ENCODE peak calls at places on chromosomes 2 and 18, in four cellular contexts. B is prostate gland, E is left lung, A is HCT116. M is an unnamed sample.

GRCh38 chr18:74066018-74066417 is 81.6 kb downstream of the FBXO15 start:
- DNase-seq in A (no peak), B (no peak), E (no peak), M (no peak)

GRCh38 chr2:8977758-8978157 is 25.7 kb downstream of the MBOAT2 start:
- DNase-seq in E (no peak), B (no peak), A (no peak), M (no peak)

GRCh38 chr2:127646487-127647241 is 711 bp downstream of the GPR17 start:
- DNase-seq in E (peak; percentile 82), B (no peak), A (no peak), M (no peak)

GRCh38 chr2:132876745-132877391 is 206.9 kb upstream of the LYPD1 start:
- DNase-seq in A (no peak), B (no peak), E (no peak), M (no peak)

GRCh38 chr18:27249933-27250332 is 64.8 kb upstream of the CHST9 start:
- DNase-seq in B (no peak), E (no peak), A (no peak), M (no peak)

GRCh38 chr2:181106789-181107418 is 126.5 kb downstream of the UBE2E3 start:
- DNase-seq in B (no peak), A (peak; percentile 73), E (no peak), M (no peak)

GRCh38 chr18:44149706-44150105 is 531.0 kb upstream of the SETBP1 start:
- DNase-seq in B (no peak), E (no peak), A (no peak), M (no peak)

GRCh38 chr18:26044807-26045206 is 45.6 kb downstream of the SS18 start:
- DNase-seq in E (no peak), A (no peak), B (no peak), M (no peak)

GRCh38 chr2:178528647-178529046 is 48.4 kb downstream of the PLEKHA3 start:
- DNase-seq in B (no peak), A (no peak), E (no peak), M (no peak)

GRCh38 chr2:113281920-113282746 is 3.4 kb upstream of the PAX8 start:
- DNase-seq in B (no peak), E (no peak), A (no peak), M (no peak)

GRCh38 chr2:95007822-95008221 is 17.7 kb upstream of the MAL start:
- DNase-seq in A (no peak), E (no peak), B (no peak), M (peak; percentile 49)

GRCh38 chr2:209901187-209901586 is 101.3 kb upstream of the RPE start:
- DNase-seq in E (no peak), A (no peak), B (no peak), M (no peak)

GRCh38 chr2:28273751-28274150 is 118.9 kb upstream of the FOSL2 start:
- DNase-seq in B (no peak), E (no peak), A (no peak), M (no peak)

GRCh38 chr2:237714690-237715458 is 83.7 kb upstream of the RBM44 start:
- DNase-seq in E (no peak), A (no peak), B (peak; percentile 55), M (no peak)

GRCh38 chr2:135473567-135473966 is 57.5 kb downstream of the ZRANB3 start:
- DNase-seq in E (no peak), A (no peak), B (no peak), M (no peak)

GRCh38 chr2:214796901-214797300 is 12.6 kb downstream of the BARD1 start:
- DNase-seq in B (no peak), E (no peak), A (no peak), M (no peak)

GRCh38 chr2:85655961-85656403 is 12.0 kb downstream of the SFTPB start:
- DNase-seq in B (no peak), E (no peak), A (no peak), M (peak; percentile 73)

GRCh38 chr2:145845207-145845894 is 1325.4 kb upstream of the ZEB2 start:
- DNase-seq in B (no peak), E (no peak), A (no peak), M (no peak)

GRCh38 chr18:52670903-52671302 is 330.9 kb downstream of the DCC start:
- DNase-seq in E (no peak), B (peak; percentile 9), A (no peak), M (no peak)

GRCh38 chr2:238069021-238069709 is 8.4 kb downstream of the SCLY start:
- DNase-seq in B (no peak), E (no peak), A (no peak), M (no peak)

GRCh38 chr2:148888003-148888501 is 13.0 kb downstream of the KIF5C start:
- DNase-seq in A (no peak), E (no peak), B (no peak), M (no peak)

GRCh38 chr2:110115291-110116032 is at the start of gene MALL:
- DNase-seq in B (peak; percentile 62), A (peak; percentile 60), E (peak; percentile 84), M (peak; percentile 86)

GRCh38 chr2:102033028-102033749 is 41.4 kb downstream of the IL1R2 start:
- DNase-seq in B (peak; percentile 87), A (no peak), E (peak; percentile 79), M (peak; percentile 83)

GRCh38 chr2:161085041-161085598 is 75.1 kb upstream of the TANK start:
- DNase-seq in A (no peak), B (no peak), E (no peak), M (no peak)

GRCh38 chr2:161095314-161095713 is 64.9 kb upstream of the TANK start:
- DNase-seq in B (no peak), A (no peak), E (no peak), M (no peak)

GRCh38 chr2:161088658-161089350 is 71.4 kb upstream of the TANK start:
- DNase-seq in A (no peak), B (no peak), E (no peak), M (no peak)

GRCh38 chr2:161096336-161096735 is 63.9 kb upstream of the TANK start:
- DNase-seq in B (no peak), A (no peak), E (no peak), M (no peak)

DNA sequence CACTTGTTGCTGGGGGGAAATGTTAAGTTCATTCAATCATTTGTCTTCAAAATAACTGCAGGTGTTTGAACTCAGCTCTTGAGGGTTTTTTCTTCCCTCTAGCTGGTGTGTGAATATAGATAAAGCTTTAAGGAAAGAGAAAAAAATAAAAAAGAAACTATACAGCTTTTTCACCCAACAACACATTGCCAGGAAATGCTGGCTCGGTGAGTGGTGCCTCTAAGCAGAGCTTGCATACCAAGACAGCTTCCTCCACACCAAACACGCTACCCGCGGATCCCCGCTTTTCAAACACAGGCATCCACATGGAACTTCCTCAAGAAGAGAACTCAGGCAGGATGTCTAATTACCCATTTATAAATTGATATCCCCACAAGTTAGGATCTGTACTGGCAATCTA is 69.8 kb upstream of the TANK start:
- DNase-seq in B (no peak), E (peak; percentile 65), A (no peak), M (no peak)
- H3K36me3 ChIP-seq in B (no peaks in the 10 kb centered on the region), E (no peaks in the 10 kb centered on the region), A (no peaks in the 10 kb centered on the region), M (no peaks in the 10 kb centered on the region)

GRCh38 chr2:105834931-105835330 is 90.2 kb downstream of the NCK2 start:
- DNase-seq in A (no peak), E (no peak), B (no peak), M (no peak)
- H3K36me3 ChIP-seq in A (no peaks in the 10 kb centered on the region), E (no peaks in the 10 kb centered on the region), B (no peaks in the 10 kb centered on the region), M (no peaks in the 10 kb centered on the region)

DNA sequence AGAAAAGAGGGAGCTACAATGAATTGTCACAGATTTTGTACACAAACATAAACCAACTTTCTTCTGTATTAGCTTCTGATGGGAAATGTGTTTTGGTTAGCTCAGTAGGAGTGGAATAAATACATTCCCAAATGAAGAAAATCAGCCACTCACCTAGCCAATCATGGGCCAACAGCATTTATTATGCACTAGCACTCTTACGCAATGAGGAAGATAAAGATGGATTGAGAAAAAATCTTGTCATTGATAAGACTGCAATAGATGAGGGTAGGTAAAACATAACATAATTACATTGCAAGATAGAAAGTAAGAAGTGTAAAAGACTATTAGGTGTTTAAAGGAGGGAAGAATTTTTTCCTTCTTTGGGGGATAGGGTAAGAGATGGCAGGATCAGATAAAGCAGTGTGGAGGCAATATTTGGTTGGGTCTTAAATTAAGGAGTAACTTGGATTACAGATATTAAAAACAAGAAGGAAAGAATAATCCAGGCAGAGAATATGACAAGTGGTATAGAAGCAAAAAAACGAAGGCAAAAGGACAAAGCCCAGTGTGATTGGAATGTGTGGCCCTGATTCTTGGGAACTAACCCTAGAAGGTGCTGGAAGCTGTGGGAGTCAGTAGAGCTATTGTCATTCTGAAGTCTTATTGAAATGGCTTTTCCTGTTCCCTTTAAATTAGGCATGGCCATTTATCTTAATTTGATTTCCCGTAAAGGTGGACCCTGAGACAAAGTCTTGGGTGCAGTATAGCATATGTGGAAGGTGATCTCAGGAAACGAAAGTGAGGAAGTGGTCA is 208.4 kb upstream of the MEX3C start:
- DNase-seq in B (no peak), A (no peak), E (no peak), M (no peak)
- H3K36me3 ChIP-seq in B (no peaks in the 10 kb centered on the region), A (no peaks in the 10 kb centered on the region), E (no peaks in the 10 kb centered on the region), M (no peaks in the 10 kb centered on the region)

GRCh38 chr18:23503967-23504352 is 649 bp downstream of the RMC1 start:
- DNase-seq in B (no peak), A (no peak), E (peak; percentile 64), M (no peak)

GRCh38 chr18:23502516-23503037 is 734 bp upstream of the RMC1 start:
- DNase-seq in B (no peak), A (no peak), E (no peak), M (no peak)

GRCh38 chr18:23503038-23503966 is at the start of gene RMC1:
- DNase-seq in E (peak; percentile 100), B (peak; percentile 93), A (peak; percentile 81), M (peak; percentile 99)

GRCh38 chr18:23504720-23505119 is 1.4 kb downstream of the RMC1 start:
- DNase-seq in B (no peak), A (no peak), E (no peak), M (no peak)

DNA sequence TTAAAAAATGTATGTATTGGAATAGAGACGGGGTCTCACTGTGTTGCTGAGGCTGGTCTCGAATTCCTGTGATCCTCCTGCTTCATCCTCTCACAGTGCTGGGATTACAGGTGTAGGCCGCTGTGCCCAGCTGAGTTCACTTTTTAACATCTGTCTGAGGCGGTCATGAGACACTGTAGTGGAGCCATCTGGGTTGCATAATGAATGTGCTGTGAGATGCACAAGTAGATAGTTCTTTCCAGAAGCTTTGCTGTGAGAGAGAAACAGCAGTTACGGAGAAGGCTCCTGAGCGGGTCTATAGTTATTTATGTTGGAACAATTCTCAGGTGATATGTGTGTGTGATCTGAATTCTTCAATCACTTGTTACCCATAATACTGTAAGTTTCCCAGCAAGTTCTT is 3.1 kb downstream of the RMC1 start:
- DNase-seq in B (no peak), E (no peak), A (no peak), M (no peak)
- H3K36me3 ChIP-seq in B (no peaks in the 10 kb centered on the region), E (no peaks in the 10 kb centered on the region), A (peaks cover 7% of the 10 kb centered on the region), M (peaks cover 41% of the 10 kb centered on the region)

DNA sequence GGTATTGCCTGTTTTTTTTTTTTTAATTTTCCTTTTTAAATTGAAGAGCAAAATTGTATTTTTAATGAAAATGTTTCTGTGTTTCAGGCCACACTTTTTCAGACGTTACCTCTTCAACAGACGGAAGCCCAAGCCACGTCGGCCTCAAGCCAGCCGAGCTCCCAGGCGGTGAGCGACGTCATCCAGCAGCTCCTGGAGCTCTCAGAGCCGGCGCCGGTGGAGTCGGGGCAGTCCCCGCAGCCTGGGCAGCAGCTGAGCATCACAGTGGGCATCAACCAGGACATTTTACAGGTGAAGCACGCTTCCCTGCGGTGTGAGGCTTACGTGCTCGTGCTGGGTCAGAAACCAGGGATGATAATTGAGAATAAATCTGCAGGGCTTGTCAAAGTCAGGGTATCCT is 57.7 kb downstream of the ZNF236 start:
- DNase-seq in E (no peak), A (no peak), B (no peak), M (no peak)
- H3K36me3 ChIP-seq in E (no peaks in the 10 kb centered on the region), A (no peaks in the 10 kb centered on the region), B (no peaks in the 10 kb centered on the region), M (peaks cover 67% of the 10 kb centered on the region)